ENCODE peak calls at places on chromosomes 3 and 15, in seven cellular contexts. Y is prostate gland; O is pancreas; N is CD8-positive, alpha-beta memory T cell; W is fibroblast of lung; I is breast epithelium; M is lower lobe of right lung. U is an unnamed sample. For H3K9me3 and H3K27me3, the result is how much of the 10 kb centered on the place peaks cover.

GRCh38 chr3:105972069-105972468 is 103.3 kb upstream of the CBLB start:
- DNase-seq in W (no peak), N (no peak), O (no peak), Y (no peak), M (no peak), I (no peak), U (no peak)

GRCh38 chr15:76169013-76169412 is 109.2 kb downstream of the TMEM266 start:
- DNase-seq in M (no peak), W (no peak), O (no peak), Y (no peak), N (no peak), I (no peak), U (no peak)

GRCh38 chr3:76429536-76430177 is 610.2 kb upstream of the ROBO2 start:
- DNase-seq in Y (no peak), N (no peak), O (no peak), I (no peak), W (no peak), M (no peak), U (no peak)

GRCh38 chr3:148175215-148175614 is 522.5 kb upstream of the AGTR1 start:
- DNase-seq in I (no peak), M (no peak), N (no peak), W (peak), O (no peak), Y (no peak), U (no peak)

GRCh38 chr3:114856867-114857266 is 290.2 kb downstream of the ZBTB20 start:
- DNase-seq in Y (no peak), W (no peak), N (no peak), M (no peak), I (no peak), O (no peak), U (no peak)

GRCh38 chr3:103712320-103713008 is 1277.6 kb downstream of the ZPLD1 start:
- DNase-seq in N (no peak), M (no peak), W (peak), I (no peak), O (no peak), Y (no peak), U (no peak)

GRCh38 chr3:73848173-73848751 is 223.5 kb upstream of the PDZRN3 start:
- DNase-seq in M (no peak), O (no peak), W (peak), N (no peak), Y (no peak), I (no peak), U (no peak)

GRCh38 chr15:93974804-93975481 is 256.4 kb upstream of the MCTP2 start:
- DNase-seq in I (no peak), N (no peak), O (no peak), M (no peak), W (peak), Y (peak), U (no peak)

GRCh38 chr3:102378216-102378615 is 56.6 kb upstream of the ZPLD1 start:
- DNase-seq in Y (no peak), M (no peak), W (no peak), N (no peak), O (no peak), I (no peak), U (no peak)

GRCh38 chr3:37912052-37912733 is 50.5 kb downstream of the CTDSPL start:
- DNase-seq in N (no peak), Y (no peak), W (no peak), O (no peak), I (no peak), M (no peak), U (no peak)

GRCh38 chr3:102481050-102481449 is 46.2 kb downstream of the ZPLD1 start:
- DNase-seq in I (no peak), N (no peak), M (no peak), Y (no peak), O (no peak), W (no peak), U (no peak)

GRCh38 chr3:195549931-195550519 is 6.9 kb upstream of the PPP1R2 start:
- DNase-seq in I (no peak), Y (no peak), W (no peak), O (no peak), M (no peak), N (peak), U (peak)

GRCh38 chr15:100836501-100836900 is 43.1 kb upstream of the ALDH1A3 start:
- DNase-seq in O (no peak), W (no peak), Y (no peak), I (no peak), M (no peak), N (no peak), U (no peak)

GRCh38 chr3:131712662-131713061 is 209.9 kb upstream of the MRPL3 start:
- DNase-seq in O (no peak), I (no peak), M (no peak), Y (no peak), W (no peak), N (no peak), U (no peak)

GRCh38 chr15:39265261-39265660 is 315.6 kb upstream of the THBS1 start:
- DNase-seq in N (no peak), O (no peak), W (no peak), I (no peak), M (no peak), Y (no peak), U (no peak)

GRCh38 chr3:6018456-6018855 is 830.9 kb downstream of the EDEM1 start:
- DNase-seq in O (no peak), N (no peak), Y (no peak), M (no peak), I (no peak), W (no peak), U (no peak)

GRCh38 chr3:46163551-46163981 is 44.5 kb downstream of the CCR1 start:
- DNase-seq in W (no peak), M (no peak), I (no peak), Y (no peak), O (no peak), N (no peak), U (no peak)

GRCh38 chr3:127691974-127692373 is 19.2 kb downstream of the ABTB1 start:
- DNase-seq in O (no peak), N (no peak), Y (no peak), I (no peak), M (no peak), W (no peak), U (no peak)

GRCh38 chr15:74540135-74540760 is 772 bp upstream of the ARID3B start:
- DNase-seq in N (no peak), O (no peak), M (no peak), W (peak), Y (no peak), I (no peak), U (no peak)

GRCh38 chr15:97084650-97085049 is 754.1 kb downstream of the NR2F2 start:
- DNase-seq in N (no peak), I (no peak), M (no peak), O (no peak), W (peak), Y (no peak), U (no peak)

GRCh38 chr15:35032471-35032870 is 44.4 kb upstream of the ZNF770 start:
- DNase-seq in I (no peak), M (no peak), N (no peak), Y (no peak), W (no peak), O (no peak), U (no peak)

GRCh38 chr3:194930439-194931204 is 244.9 kb downstream of the FAM43A start:
- DNase-seq in M (no peak), N (no peak), I (no peak), W (peak), O (no peak), Y (no peak), U (no peak)

GRCh38 chr15:39084683-39085530 is 496.0 kb upstream of the THBS1 start:
- DNase-seq in I (no peak), W (peak), M (peak), Y (no peak), N (no peak), O (no peak), U (no peak)

GRCh38 chr3:101676765-101677435 is at the start of gene ZBTB11:
- DNase-seq in O (peak), N (peak), I (peak), W (peak), M (peak), Y (peak), U (peak)

GRCh38 chr3:27228805-27229204 is 140.4 kb downstream of the NEK10 start:
- DNase-seq in W (no peak), I (no peak), M (no peak), Y (no peak), N (no peak), O (no peak), U (no peak)

GRCh38 chr3:102419786-102420185 is 15.0 kb upstream of the ZPLD1 start:
- DNase-seq in Y (no peak), M (no peak), I (no peak), O (no peak), N (no peak), W (no peak), U (no peak)

GRCh38 chr3:98893740-98894139 is 7.8 kb downstream of the DCBLD2 start:
- DNase-seq in M (no peak), Y (no peak), O (no peak), W (peak), N (no peak), I (no peak), U (no peak)

GRCh38 chr3:156160653-156161052 is 40.3 kb downstream of the KCNAB1 start:
- DNase-seq in I (no peak), M (no peak), O (no peak), Y (no peak), W (peak), N (no peak), U (no peak)
- H3K27ac ChIP-seq in I (no peak), M (peak), O (no peak), Y (no peak), W (no peak), N (peak), U (no peak)

GRCh38 chr15:25056484-25057429 is 102.0 kb downstream of the SNRPN start:
- DNase-seq in N (no peak), Y (no peak), M (no peak), O (no peak), I (peak), W (no peak), U (no peak)
- H3K9me3 ChIP-seq in N (half or more), Y (under half), M (half or more), O (under half), I (half or more), W (under half), U (half or more)

GRCh38 chr15:77817434-77817833 is 184.7 kb upstream of the LINGO1 start:
- DNase-seq in O (no peak), N (no peak), M (no peak), Y (no peak), W (no peak), I (no peak), U (no peak)
- H3K27me3 ChIP-seq in O (under half), N (under half), M (half or more), Y (under half), W (under half), I (under half), U (under half)

DNA sequence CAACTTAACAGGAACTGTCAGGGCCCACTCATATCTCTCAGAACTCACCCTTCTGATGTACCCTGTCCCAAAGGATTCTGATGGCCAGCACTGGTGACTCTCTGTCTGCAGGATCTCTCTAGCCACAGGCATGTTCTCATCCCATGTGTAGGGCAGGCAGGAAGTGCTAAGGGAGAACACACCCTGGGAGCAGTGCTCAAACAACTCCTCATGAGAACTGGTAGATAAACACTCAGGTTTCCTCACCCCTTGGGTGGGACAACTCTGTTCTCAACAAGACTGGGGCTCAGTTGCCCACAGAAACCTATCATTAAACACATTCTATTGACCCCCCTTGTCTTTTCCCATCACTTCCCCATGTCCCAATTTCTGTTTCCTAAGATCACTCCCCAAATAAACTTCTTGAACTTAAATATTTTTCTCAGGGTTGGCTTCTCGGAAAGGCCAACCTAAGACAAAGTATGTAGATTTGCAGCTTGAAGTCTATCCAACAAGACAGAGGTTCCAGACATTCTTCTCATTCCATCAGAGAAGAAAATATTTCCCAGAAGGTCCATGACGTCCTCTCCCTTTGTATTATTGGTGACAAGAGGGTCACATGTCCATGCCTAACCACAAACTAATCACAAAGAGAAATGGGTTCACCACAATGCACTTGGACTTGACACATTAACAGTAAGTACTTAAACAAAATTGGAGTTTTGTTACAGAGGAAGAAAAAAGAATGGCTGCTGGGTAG is 276.6 kb upstream of the GADL1 start:
- DNase-seq in Y (no peak), O (no peak), W (peak), I (no peak), N (no peak), M (no peak), U (no peak)
- H3K27ac ChIP-seq in Y (no peak), O (no peak), W (peak), I (no peak), N (no peak), M (peak), U (no peak)

DNA sequence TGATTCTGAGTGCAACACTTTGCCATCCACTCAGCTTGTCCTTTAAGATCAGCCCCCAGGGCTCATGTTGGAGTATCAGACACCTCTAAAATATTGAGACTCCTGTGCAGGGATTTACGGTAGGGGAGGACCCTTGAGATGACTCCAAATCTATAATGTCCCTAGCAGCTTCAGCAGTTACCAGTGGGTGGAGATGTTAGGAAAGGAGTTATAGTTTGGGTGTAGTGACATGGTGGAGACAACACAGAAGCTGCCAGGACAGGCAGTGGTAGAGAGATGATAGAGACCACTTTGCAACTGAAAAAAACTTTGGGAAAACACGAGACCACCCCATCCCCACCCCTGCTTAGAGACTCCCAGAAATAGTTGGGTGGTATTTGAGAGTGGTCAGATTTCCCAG is 43.3 kb upstream of the GSK3B start:
- DNase-seq in O (no peak), Y (no peak), N (no peak), I (no peak), M (no peak), W (no peak), U (no peak)
- H3K9me3 ChIP-seq in O (under half), Y (under half), N (under half), I (under half), M (under half), W (under half), U (under half)